ENCODE peak calls at places on chromosomes 4 and X, in nine cellular contexts. P, J, B, C, W, A, U, D and G are unnamed samples.
A peak's percentile ranks its signal among the peaks of the same experiment; 100 is the strongest.

GRCh38 chr4:23234716-23235115 is 542.0 kb downstream of the GBA3 start:
- DNase-seq in P (no peak), J (no peak), B (no peak), C (no peak), W (no peak), A (no peak), U (no peak), D (no peak), G (no peak)

GRCh38 chrX:118496763-118497079 is 1.1 kb downstream of the DOCK11 start:
- DNase-seq in P (no peak), J (no peak), B (no peak), C (no peak), W (no peak), A (no peak), U (no peak), D (no peak), G (no peak)

GRCh38 chr4:155999743-156000142 is 46.1 kb upstream of the CTSO start:
- DNase-seq in P (peak; percentile 88), J (no peak), B (peak; percentile 32), C (no peak), W (no peak), A (no peak), U (peak; percentile 79), D (peak; percentile 84), G (no peak)

GRCh38 chr4:76166480-76166879 is 18.3 kb upstream of the NUP54 start:
- DNase-seq in P (no peak), J (no peak), B (no peak), C (no peak), W (no peak), A (no peak), U (no peak), D (no peak), G (no peak)

GRCh38 chrX:154738013-154738738 is 12.7 kb downstream of the GAB3 start:
- DNase-seq in P (no peak), J (no peak), B (peak; percentile 83), C (peak; percentile 86), W (no peak), A (no peak), U (no peak), D (no peak), G (no peak)

GRCh38 chr4:158729716-158730559 is 6.7 kb upstream of the PPID start:
- DNase-seq in P (peak; percentile 51), J (peak; percentile 47), B (peak; percentile 73), C (peak; percentile 77), W (peak; percentile 48), A (peak; percentile 58), U (peak; percentile 66), D (peak; percentile 57), G (peak; percentile 82)

GRCh38 chr4:67122029-67122428 is 423.3 kb downstream of the CENPC start:
- DNase-seq in P (no peak), J (no peak), B (no peak), C (no peak), W (no peak), A (no peak), U (peak; percentile 31), D (no peak), G (no peak)

GRCh38 chr4:6441202-6441582 is 31.2 kb downstream of the PPP2R2C start:
- DNase-seq in P (no peak), J (no peak), B (no peak), C (no peak), W (no peak), A (no peak), U (no peak), D (no peak), G (no peak)

GRCh38 chrX:44400588-44400987 is 57.1 kb upstream of the EFHC2 start:
- DNase-seq in P (no peak), J (peak; percentile 33), B (peak; percentile 89), C (no peak), W (peak; percentile 66), A (no peak), U (no peak), D (no peak), G (no peak)

GRCh38 chrX:45274576-45274975 is 73.9 kb upstream of the DIPK2B start:
- DNase-seq in P (no peak), J (no peak), B (peak; percentile 5), C (no peak), W (no peak), A (no peak), U (no peak), D (no peak), G (no peak)

GRCh38 chr4:8320386-8320750 is 50.8 kb downstream of the HTRA3 start:
- DNase-seq in P (peak; percentile 56), J (peak; percentile 11), B (no peak), C (no peak), W (no peak), A (no peak), U (no peak), D (no peak), G (peak; percentile 54)

GRCh38 chr4:10783351-10783750 is 98.8 kb upstream of the CLNK start:
- DNase-seq in P (no peak), J (no peak), B (peak; percentile 83), C (no peak), W (peak; percentile 14), A (no peak), U (no peak), D (no peak), G (no peak)

GRCh38 chrX:138847930-138848329 is 136.4 kb upstream of the FGF13 start:
- DNase-seq in P (no peak), J (no peak), B (peak; percentile 31), C (no peak), W (no peak), A (no peak), U (no peak), D (no peak), G (no peak)

GRCh38 chr4:109751852-109752251 is 22.0 kb upstream of the PLA2G12A start:
- DNase-seq in P (no peak), J (no peak), B (no peak), C (no peak), W (no peak), A (no peak), U (no peak), D (no peak), G (no peak)

GRCh38 chr4:85861064-85861767 is 386.3 kb downstream of the ARHGAP24 start:
- DNase-seq in P (no peak), J (no peak), B (no peak), C (no peak), W (no peak), A (no peak), U (no peak), D (no peak), G (no peak)

GRCh38 chr4:1345905-1346780 is 865 bp upstream of the UVSSA start:
- DNase-seq in P (peak; percentile 63), J (no peak), B (peak; percentile 43), C (peak; percentile 84), W (no peak), A (peak; percentile 51), U (peak; percentile 61), D (peak; percentile 80), G (peak; percentile 61)
- TF ChIP-seq CTCF in P (no peak), J (no peak), B (peak; percentile 41), C (no peak), W (peak; percentile 24), A (no peak), U (no peak), D (no peak), G (no peak)

DNA sequence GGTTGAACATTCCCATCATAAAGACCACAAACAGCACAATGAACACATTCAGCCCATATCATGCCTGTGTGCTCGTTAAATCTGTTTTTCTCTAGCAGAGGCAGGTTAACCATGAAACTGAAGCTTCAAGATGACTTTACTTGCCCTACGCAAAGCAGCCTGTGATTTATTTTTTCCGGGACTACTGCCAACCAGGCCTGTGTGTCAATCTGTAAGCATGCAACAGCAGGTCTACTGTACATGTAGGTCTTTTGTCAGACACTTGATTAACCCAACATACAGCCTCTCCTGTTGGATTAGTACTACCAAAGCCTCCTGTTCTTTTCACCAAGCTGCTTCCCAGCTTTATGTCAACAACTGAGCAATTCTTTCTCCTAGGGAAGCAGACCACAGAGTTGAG is 85.5 kb upstream of the ACSL1 start:
- DNase-seq in P (no peak), J (no peak), B (peak; percentile 5), C (no peak), W (peak; percentile 5), A (no peak), U (no peak), D (no peak), G (no peak)
- TF ChIP-seq CTCF in P (no peak), J (no peak), B (no peak), C (no peak), W (no peak), A (no peak), U (no peak), D (no peak), G (no peak)

DNA sequence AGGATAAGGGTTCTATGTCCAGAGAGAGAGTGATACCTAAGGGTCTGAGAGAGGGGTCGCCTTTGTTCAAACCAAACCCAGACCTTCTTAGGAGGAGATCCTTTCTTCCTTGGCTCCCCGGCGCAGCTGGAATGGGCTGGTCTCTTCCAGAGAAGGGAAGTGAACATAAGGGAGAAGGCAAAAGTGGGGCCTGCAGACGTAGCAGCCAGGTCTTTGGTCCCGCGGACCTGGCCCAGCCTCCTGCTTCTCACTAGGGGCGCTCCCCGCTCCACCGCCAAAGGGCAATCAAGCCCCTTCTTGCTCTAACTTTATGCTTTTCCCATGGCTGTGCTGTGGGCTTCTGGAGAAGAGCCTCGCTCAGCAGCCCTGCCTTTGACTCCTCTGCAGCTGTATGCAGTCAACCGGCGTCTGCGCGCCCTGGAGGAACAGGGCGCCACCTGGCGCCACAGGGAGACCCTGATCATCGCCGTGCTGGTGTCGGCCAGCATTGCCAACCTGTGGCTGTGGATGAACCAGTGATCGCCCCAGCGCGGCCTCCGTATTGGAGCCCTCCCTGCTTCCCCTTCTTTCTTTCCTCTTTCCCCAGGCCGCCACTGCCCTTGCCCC is 6.5 kb downstream of the FATE1 start:
- DNase-seq in P (peak; percentile 71), J (no peak), B (peak; percentile 3), C (peak; percentile 58), W (no peak), A (no peak), U (peak; percentile 64), D (peak; percentile 70), G (no peak)
- TF ChIP-seq CTCF in P (no peak), J (no peak), B (peak; percentile 50), C (no peak), W (peak; percentile 60), A (no peak), U (no peak), D (peak; percentile 25), G (no peak)

GRCh38 chrX:109384569-109385174 is 97.2 kb downstream of the GUCY2F start:
- DNase-seq in P (no peak), J (no peak), B (peak; percentile 54), C (no peak), W (no peak), A (no peak), U (peak; percentile 6), D (no peak), G (no peak)
- TF ChIP-seq CTCF in P (no peak), J (peak; percentile 31), B (peak; percentile 49), C (no peak), W (peak; percentile 37), A (no peak), U (peak; percentile 54), D (peak; percentile 60), G (no peak)